ENCODE peak calls at places on chromosome 19, in four cellular contexts. Z, Y, F and D are unnamed samples.

GRCh38 chr19:12450817-12451216 is 10.0 kb upstream of the ZNF443 start:
- DNase-seq in Y (no peak), F (no peak), Z (no peak), D (no peak)

GRCh38 chr19:6712692-6713670 is 7.5 kb downstream of the C3 start:
- DNase-seq in Z (no peak), Y (no peak), F (no peak), D (no peak)

GRCh38 chr19:6739390-6739883 is at the start of gene TRIP10:
- DNase-seq in F (peak), Y (peak), Z (peak), D (peak)

GRCh38 chr19:15475611-15476010 is 3.7 kb downstream of the PGLYRP2 start:
- DNase-seq in F (no peak), Y (no peak), Z (no peak), D (no peak)

GRCh38 chr19:5580116-5580515 is 12.4 kb upstream of the TINCR start:
- DNase-seq in F (no peak), Y (no peak), Z (peak), D (no peak)

GRCh38 chr19:21321996-21322395 is 7.2 kb downstream of the ZNF708 start:
- DNase-seq in Z (no peak), F (no peak), Y (no peak), D (no peak)

GRCh38 chr19:50414850-50415660 is 3.7 kb upstream of the SPIB start:
- DNase-seq in Z (peak), Y (peak), F (peak), D (peak)

GRCh38 chr19:42197375-42197817 is 20.1 kb downstream of the DEDD2 start:
- DNase-seq in F (no peak), Y (no peak), Z (no peak), D (no peak)

GRCh38 chr19:16445238-16446107 is 26.3 kb downstream of the EPS15L1 start:
- DNase-seq in Y (no peak), F (no peak), Z (peak), D (no peak)

GRCh38 chr19:8262431-8262830 is 45.7 kb downstream of the CD320 start:
- DNase-seq in Y (no peak), Z (no peak), F (no peak), D (no peak)

GRCh38 chr19:45899919-45900589 is 2.4 kb downstream of the MYPOP start:
- DNase-seq in Z (no peak), F (no peak), Y (no peak), D (no peak)

GRCh38 chr19:38216785-38217746 is 7.0 kb downstream of the DPF1 start:
- DNase-seq in Y (peak), F (no peak), Z (no peak), D (no peak)

GRCh38 chr19:6126335-6126974 is 9.0 kb upstream of the ACSBG2 start:
- DNase-seq in Z (peak), Y (no peak), F (no peak), D (peak)

GRCh38 chr19:29687244-29687896 is 22.1 kb downstream of the PLEKHF1 start:
- DNase-seq in Y (no peak), F (no peak), Z (no peak), D (peak)

GRCh38 chr19:23547816-23548430 is 139.1 kb downstream of the ZNF675 start:
- DNase-seq in Y (no peak), Z (no peak), F (no peak), D (no peak)

GRCh38 chr19:1057185-1057857 is 9.6 kb upstream of the ARHGAP45 start:
- DNase-seq in Z (no peak), F (no peak), Y (no peak), D (no peak)

GRCh38 chr19:45276284-45276687 is 25.2 kb downstream of the MARK4 start:
- DNase-seq in F (no peak), Y (no peak), Z (peak), D (peak)

GRCh38 chr19:10566658-10567410 is 1.0 kb upstream of the KRI1 start:
- DNase-seq in Y (no peak), Z (no peak), F (no peak), D (no peak)

GRCh38 chr19:45469835-45470146 is 2.0 kb downstream of the FOSB start:
- DNase-seq in Z (peak), Y (peak), F (no peak), D (no peak)

GRCh38 chr19:51371186-51371690 is 1.2 kb downstream of the NKG7 start:
- DNase-seq in Y (no peak), F (no peak), Z (no peak), D (no peak)

GRCh38 chr19:55460670-55461258 is 678 bp downstream of the ISOC2 start:
- DNase-seq in Z (peak), F (no peak), Y (peak), D (peak)

GRCh38 chr19:22026687-22027086 is 15.9 kb upstream of the ZNF208 start:
- DNase-seq in F (no peak), Z (no peak), Y (no peak), D (no peak)

GRCh38 chr19:42091300-42092266 is 15.6 kb downstream of the ZNF574 start:
- DNase-seq in F (no peak), Z (no peak), Y (no peak), D (no peak)

GRCh38 chr19:33280351-33280921 is 21.9 kb downstream of the CEBPA start:
- DNase-seq in F (peak), Z (no peak), Y (no peak), D (no peak)

GRCh38 chr19:33246729-33247440 is 21.2 kb upstream of the SLC7A10 start:
- DNase-seq in Y (no peak), F (no peak), Z (no peak), D (no peak)

GRCh38 chr19:9584073-9584833 is at the start of gene ZNF121:
- DNase-seq in Z (peak), F (peak), Y (peak), D (peak)

GRCh38 chr19:7926021-7926726 is at the start of gene CTXN1:
- DNase-seq in Y (peak), Z (peak), F (peak), D (no peak)

GRCh38 chr19:43148233-43148632 is 38.1 kb downstream of the PSG5 start:
- DNase-seq in Z (no peak), F (no peak), Y (no peak), D (no peak)

GRCh38 chr19:18426416-18426767 is 7.2 kb downstream of the SSBP4 start:
- DNase-seq in Y (no peak), F (no peak), Z (no peak), D (no peak)

GRCh38 chr19:50204811-50205675 is 1.6 kb downstream of the MYH14 start:
- DNase-seq in F (no peak), Y (no peak), Z (peak), D (no peak)

GRCh38 chr19:8361921-8362793 is 1.8 kb upstream of the ANGPTL4 start:
- DNase-seq in Y (peak), Z (peak), F (no peak), D (peak)

GRCh38 chr19:3545669-3546034 is 6.7 kb downstream of the TEKTIP1 start:
- DNase-seq in Y (no peak), Z (no peak), F (no peak), D (no peak)

GRCh38 chr19:35377656-35378055 is 6.8 kb downstream of the GPR42 start:
- DNase-seq in Y (no peak), Z (no peak), F (no peak), D (no peak)

GRCh38 chr19:4455742-4456565 is 1.6 kb downstream of the UBXN6 start:
- DNase-seq in Y (peak), F (no peak), Z (no peak), D (peak)

GRCh38 chr19:49847731-49848696 is 2.9 kb upstream of the PTOV1 start:
- DNase-seq in Z (no peak), F (no peak), Y (no peak), D (peak)

GRCh38 chr19:1266116-1266817 is 2.9 kb upstream of the CIRBP start:
- DNase-seq in F (peak), Y (peak), Z (peak), D (no peak)

GRCh38 chr19:55315956-55316525 is 9.1 kb downstream of the TMEM150B start:
- DNase-seq in Y (no peak), Z (no peak), F (no peak), D (no peak)

GRCh38 chr19:55255618-55256423 is 3.0 kb downstream of the PPP6R1 start:
- DNase-seq in Z (no peak), F (peak), Y (no peak), D (no peak)